ENCODE peak calls at places on chromosomes 3 and 15, in four cellular contexts. X is stimulated activated CD4-positive, alpha-beta T cell treated with anti-CD3 and anti-CD28 coated beads, Interleukin-12 subunit alpha, Interleukin-12 subunit beta, amount 100 ng/mL, for 48 hours; I is activated CD8-positive, alpha-beta T cell treated with anti-CD3 and anti-CD28 coated beads for 36 hours; K is stimulated activated CD8-positive, alpha-beta memory T cell treated with anti-CD3 and anti-CD28 coated beads, Interleukin-2, amount 100 ng/mL, for 48 hours. H is an unnamed sample.

GRCh38 chr15:57334257-57334656 is 42.0 kb upstream of the CGNL1 start:
- DNase-seq in I (no peak), K (no peak), X (no peak), H (no peak)

GRCh38 chr3:16130066-16130465 is 44.4 kb upstream of the GALNT15 start:
- DNase-seq in I (no peak), K (no peak), X (no peak), H (no peak)

GRCh38 chr15:67991706-67992105 is 62.4 kb upstream of the PIAS1 start:
- DNase-seq in I (no peak), K (no peak), X (no peak), H (no peak)

GRCh38 chr3:127848131-127849129 is 26.1 kb upstream of the MGLL start:
- DNase-seq in K (no peak), I (no peak), X (no peak), H (no peak)

GRCh38 chr3:72008226-72008996 is 223.5 kb upstream of the PROK2 start:
- DNase-seq in I (no peak), K (no peak), X (no peak), H (no peak)

GRCh38 chr3:132174500-132174899 is 139.7 kb upstream of the CPNE4 start:
- DNase-seq in X (no peak), K (no peak), I (no peak), H (no peak)

GRCh38 chr3:76827647-76828273 is 212.1 kb upstream of the ROBO2 start:
- DNase-seq in X (no peak), I (no peak), K (no peak), H (no peak)

GRCh38 chr15:27134481-27134880 is 163.5 kb downstream of the GABRG3 start:
- DNase-seq in K (no peak), X (no peak), I (no peak), H (no peak)

GRCh38 chr3:117282506-117282905 is 572.9 kb downstream of the TUSC7 start:
- DNase-seq in I (no peak), K (no peak), X (no peak), H (no peak)

GRCh38 chr15:39471791-39472190 is 109.1 kb upstream of the THBS1 start:
- DNase-seq in K (no peak), X (no peak), I (no peak), H (no peak)

GRCh38 chr3:81716870-81717509 is 44.5 kb downstream of the GBE1 start:
- DNase-seq in K (no peak), X (no peak), I (no peak), H (no peak)

GRCh38 chr15:71792521-71792920 is 17.8 kb upstream of the NR2E3 start:
- DNase-seq in X (no peak), K (no peak), I (no peak), H (no peak)

GRCh38 chr3:43013743-43014155 is 34.6 kb downstream of the GASK1A start:
- DNase-seq in I (peak; percentile 57), K (no peak), X (no peak), H (no peak)

GRCh38 chr3:12393894-12394293 is 90.4 kb upstream of the TSEN2 start:
- DNase-seq in I (no peak), X (no peak), K (no peak), H (no peak)

GRCh38 chr3:115415246-115415645 is 208.1 kb upstream of the GAP43 start:
- DNase-seq in I (no peak), K (no peak), X (no peak), H (no peak)

GRCh38 chr3:184582583-184582982 is 21.0 kb downstream of the EPHB3 start:
- DNase-seq in K (no peak), X (no peak), I (no peak), H (no peak)

GRCh38 chr3:18188491-18188890 is 236.6 kb downstream of the SATB1 start:
- DNase-seq in I (no peak), K (no peak), X (no peak), H (no peak)

GRCh38 chr3:23553353-23553752 is 252.4 kb upstream of the UBE2E1 start:
- DNase-seq in I (no peak), X (no peak), K (no peak), H (no peak)

GRCh38 chr15:68056097-68056865 is 2.2 kb downstream of the PIAS1 start:
- DNase-seq in X (no peak), I (no peak), K (no peak), H (no peak)

H was measured in memory B cell.